ENCODE peak calls at places on chromosomes 6 and 20, in four cellular contexts. Y is gastrocnemius medialis; J is CD8-positive, alpha-beta T cell; M is cardiac muscle cell. Z is an unnamed sample.

GRCh38 chr6:110188791-110189190 is 8.6 kb downstream of the CDC40 start:
- DNase-seq in Y (no peak), M (no peak), J (no peak), Z (no peak)

GRCh38 chr20:38272961-38273360 is 12.4 kb upstream of the KIAA1755 start:
- DNase-seq in M (no peak), Y (no peak), J (no peak), Z (peak; percentile 60)

GRCh38 chr20:59912609-59913008 is 20.8 kb downstream of the SYCP2 start:
- DNase-seq in Y (no peak), J (no peak), M (no peak), Z (no peak)

GRCh38 chr6:97632392-97632791 is 349.4 kb upstream of the MMS22L start:
- DNase-seq in M (no peak), J (no peak), Y (no peak), Z (no peak)

GRCh38 chr6:35425284-35425683 is 26.9 kb upstream of the FANCE start:
- DNase-seq in Y (no peak), M (no peak), J (no peak), Z (no peak)

GRCh38 chr6:43282060-43282459 is 16.0 kb upstream of the SLC22A7 start:
- DNase-seq in J (no peak), Y (no peak), M (no peak), Z (no peak)

GRCh38 chr6:168713839-168714238 is 272.9 kb downstream of the SMOC2 start:
- DNase-seq in J (no peak), M (no peak), Y (no peak), Z (no peak)

GRCh38 chr6:167146977-167147376 is 10.8 kb downstream of the GPR31 start:
- DNase-seq in M (peak; percentile 47), Y (no peak), J (no peak), Z (no peak)

GRCh38 chr6:77151241-77151640 is 312.1 kb downstream of the HTR1B start:
- DNase-seq in M (no peak), Y (no peak), J (no peak), Z (no peak)

GRCh38 chr6:161369339-161369738 is 95.5 kb upstream of the AGPAT4 start:
- DNase-seq in J (no peak), Y (no peak), M (no peak), Z (peak; percentile 79)

GRCh38 chr6:111482236-111482958 is 621 bp downstream of the REV3L start:
- DNase-seq in M (peak; percentile 69), Y (peak; percentile 32), J (peak; percentile 46), Z (peak; percentile 56)

GRCh38 chr6:43355862-43356590 is 13.4 kb downstream of the ZNF318 start:
- DNase-seq in J (no peak), M (peak; percentile 39), Y (no peak), Z (no peak)

GRCh38 chr20:10581823-10582222 is 92.0 kb downstream of the JAG1 start:
- DNase-seq in J (no peak), Y (no peak), M (no peak), Z (no peak)

GRCh38 chr6:138109042-138109997 is 2.1 kb upstream of the PERP start:
- DNase-seq in M (peak; percentile 71), Y (no peak), J (peak; percentile 83), Z (no peak)

GRCh38 chr20:460180-460579 is 2.2 kb downstream of the TBC1D20 start:
- DNase-seq in J (no peak), Y (no peak), M (no peak), Z (no peak)

GRCh38 chr20:32609993-32610896 is 25.1 kb upstream of the NOL4L start:
- DNase-seq in J (no peak), M (peak; percentile 32), Y (no peak), Z (peak; percentile 79)

GRCh38 chr6:112362827-112363565 is 15.9 kb downstream of the RFPL4B start:
- DNase-seq in Y (no peak), M (no peak), J (no peak), Z (no peak)

GRCh38 chr6:12010635-12011275 is 1.4 kb upstream of the HIVEP1 start:
- DNase-seq in J (no peak), M (peak; percentile 87), Y (peak; percentile 50), Z (peak; percentile 66)

GRCh38 chr20:57507477-57507876 is 17.5 kb downstream of the CTCFL start:
- DNase-seq in M (no peak), J (no peak), Y (no peak), Z (no peak)

GRCh38 chr20:34915749-34916455 is 39.5 kb downstream of the ACSS2 start:
- DNase-seq in J (no peak), M (no peak), Y (no peak), Z (no peak)

GRCh38 chr20:36162272-36162966 is 7.9 kb downstream of the EPB41L1 start:
- DNase-seq in J (no peak), Y (no peak), M (no peak), Z (no peak)

GRCh38 chr6:167572841-167573271 is 248.0 kb downstream of the TTLL2 start:
- DNase-seq in J (no peak), Y (no peak), M (no peak), Z (no peak)

GRCh38 chr6:7587631-7588100 is 2.3 kb upstream of the SNRNP48 start:
- DNase-seq in M (no peak), Y (no peak), J (no peak), Z (no peak)

GRCh38 chr20:47727909-47728361 is 57.3 kb downstream of the SULF2 start:
- DNase-seq in J (peak; percentile 12), Y (no peak), M (no peak), Z (no peak)

GRCh38 chr6:147001621-147002020 is 202.6 kb upstream of the STXBP5 start:
- DNase-seq in M (no peak), J (no peak), Y (no peak), Z (no peak)

GRCh38 chr20:14453259-14453658 is 115.8 kb upstream of the FLRT3 start:
- DNase-seq in Y (no peak), J (no peak), M (peak; percentile 25), Z (no peak)

GRCh38 chr20:34675993-34676641 is 775 bp downstream of the PIGU start:
- DNase-seq in J (no peak), Y (no peak), M (no peak), Z (no peak)

GRCh38 chr6:18509871-18510643 is 122.9 kb downstream of the RNF144B start:
- DNase-seq in M (no peak), Y (no peak), J (no peak), Z (no peak)

GRCh38 chr6:112428477-112428876 is 81.3 kb downstream of the RFPL4B start:
- DNase-seq in M (no peak), Y (no peak), J (no peak), Z (no peak)

GRCh38 chr6:4139272-4139671 is 3.9 kb upstream of the ECI2 start:
- DNase-seq in Y (no peak), J (no peak), M (no peak), Z (no peak)

GRCh38 chr6:156280131-156280530 is 497.0 kb upstream of the ARID1B start:
- DNase-seq in Y (no peak), M (no peak), J (no peak), Z (no peak)

GRCh38 chr6:57432162-57432561 is 114.7 kb downstream of the PRIM2 start:
- DNase-seq in M (no peak), J (no peak), Y (no peak), Z (no peak)
- H3K27ac ChIP-seq in M (no peak overlapping the region), J (no peak overlapping the region), Y (no peak overlapping the region), Z (peak overlapping the region; percentile 79)

GRCh38 chr20:62030357-62030756 is 35.3 kb downstream of the TAF4 start:
- DNase-seq in M (no peak), Y (no peak), J (no peak), Z (no peak)
- H3K4me1 ChIP-seq in M (peaks cover 9% of the 10 kb centered on the region), Y (peaks cover 24% of the 10 kb centered on the region), J (peaks cover 44% of the 10 kb centered on the region), Z (peaks cover 10% of the 10 kb centered on the region)

DNA sequence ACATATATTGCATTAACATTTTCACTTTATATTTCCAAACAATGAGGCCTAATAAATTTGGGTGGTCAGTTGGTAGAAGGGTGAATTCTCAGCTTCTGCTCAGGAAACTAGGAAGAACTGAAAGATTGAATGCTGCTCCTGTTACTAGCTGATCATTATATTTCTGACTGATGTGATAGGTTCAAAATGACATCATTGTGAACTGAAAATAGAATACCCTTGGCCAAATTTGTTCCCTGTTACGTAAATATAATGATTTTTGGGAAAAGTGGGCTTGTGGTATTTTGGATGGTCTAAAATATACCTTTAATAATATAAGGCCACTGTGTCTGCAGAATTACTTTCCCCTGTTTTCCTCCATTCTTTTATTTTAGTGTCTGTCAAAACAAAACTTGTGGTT is 2.8 kb downstream of the UST start:
- DNase-seq in M (no peak), Y (no peak), J (no peak), Z (no peak)
- H3K4me3 ChIP-seq in M (no peak overlapping the region), Y (no peak overlapping the region), J (no peak overlapping the region), Z (no peak overlapping the region)

GRCh38 chr6:46954819-46955520 is 33.2 kb upstream of the ADGRF5 start:
- DNase-seq in M (no peak), J (no peak), Y (no peak), Z (no peak)

GRCh38 chr6:46948699-46949098 is 27.0 kb upstream of the ADGRF5 start:
- DNase-seq in J (no peak), Y (no peak), M (peak; percentile 40), Z (no peak)

GRCh38 chr6:46953921-46954320 is 32.2 kb upstream of the ADGRF5 start:
- DNase-seq in J (no peak), Y (no peak), M (no peak), Z (no peak)

GRCh38 chr6:46947497-46947896 is 25.8 kb upstream of the ADGRF5 start:
- DNase-seq in J (no peak), Y (no peak), M (no peak), Z (no peak)

GRCh38 chr6:46949662-46950280 is 28.0 kb upstream of the ADGRF5 start:
- DNase-seq in M (no peak), Y (peak; percentile 43), J (no peak), Z (no peak)
- H3K27ac ChIP-seq in M (no peak overlapping the region), Y (peak overlapping the region; percentile 81), J (no peak overlapping the region), Z (no peak overlapping the region)

GRCh38 chr20:50928469-50928868 is 2.8 kb downstream of the ADNP start:
- DNase-seq in Y (no peak), M (no peak), J (no peak), Z (no peak)
- H3K4me1 ChIP-seq in Y (peaks cover 59% of the 10 kb centered on the region), M (peaks cover 38% of the 10 kb centered on the region), J (peaks cover 62% of the 10 kb centered on the region), Z (peaks cover 44% of the 10 kb centered on the region)

GRCh38 chr6:1554881-1555569 is 54.7 kb upstream of the FOXC1 start:
- DNase-seq in M (peak; percentile 47), Y (peak; percentile 49), J (peak; percentile 72), Z (no peak)

GRCh38 chr6:1552296-1552761 is 57.4 kb upstream of the FOXC1 start:
- DNase-seq in Y (peak; percentile 58), J (no peak), M (no peak), Z (no peak)

GRCh38 chr6:1553562-1554088 is 56.1 kb upstream of the FOXC1 start:
- DNase-seq in M (no peak), J (no peak), Y (no peak), Z (no peak)

GRCh38 chr6:1551236-1551635 is 58.5 kb upstream of the FOXC1 start:
- DNase-seq in Y (no peak), J (no peak), M (no peak), Z (no peak)

DNA sequence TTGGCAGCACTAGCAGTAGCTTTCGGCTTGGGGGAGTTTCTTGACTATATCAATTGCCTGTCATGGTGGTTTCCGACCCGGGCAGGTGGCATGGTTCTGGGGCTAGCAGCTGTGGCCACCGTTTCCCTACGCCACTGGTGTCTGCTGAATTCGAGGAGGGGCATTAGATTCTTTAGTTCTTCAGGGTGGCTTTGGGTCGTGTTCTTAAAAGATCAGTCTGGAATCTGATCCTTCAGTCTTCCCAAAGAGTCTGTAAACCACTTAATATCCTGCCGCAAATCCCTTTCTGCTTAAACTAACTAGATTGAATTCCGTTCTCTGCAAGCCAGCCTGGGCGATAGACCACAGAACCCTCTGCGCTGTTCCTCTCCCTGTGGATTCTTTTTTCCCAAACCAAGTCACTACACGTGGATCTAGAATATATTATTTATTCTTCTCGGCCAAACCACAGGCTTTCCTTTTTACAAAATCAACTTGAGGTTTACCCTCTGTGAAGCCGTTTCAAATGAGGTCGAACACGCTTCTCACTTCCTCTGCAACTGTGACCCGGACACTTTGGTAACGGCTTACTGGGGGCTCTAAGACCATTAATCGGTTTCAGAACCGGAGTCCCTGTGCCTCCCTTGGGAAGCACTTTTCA is 55.4 kb upstream of the FOXC1 start:
- DNase-seq in Y (no peak), M (no peak), J (no peak), Z (no peak)
- H3K4me3 ChIP-seq in Y (peak overlapping the region; percentile 64), M (peak overlapping the region; percentile 15), J (peak overlapping the region; percentile 50), Z (peak overlapping the region; percentile 58)